ENCODE peak calls at places on chromosome 1, in ten cellular contexts. One of them, this sample, is unnamed.

GRCh38 chr1:7268983-7269382 is 483.7 kb downstream of the CAMTA1 start:
- DNase-seq in sigmoid colon: no peak
- DNase-seq in thoracic aorta: no peak
- DNase-seq in mesothelial cell of epicardium: no peak
- DNase-seq in transverse colon: no peak
- DNase-seq in neural progenitor cell: no peak
- DNase-seq in fibroblast of lung: no peak
- DNase-seq in AG09319: no peak
- DNase-seq in kidney epithelial cell: no peak
- DNase-seq in BJ: no peak
- DNase-seq in this sample: no peak

GRCh38 chr1:29986986-29987385 is 736.4 kb downstream of the MATN1 start:
- DNase-seq in sigmoid colon: no peak
- DNase-seq in thoracic aorta: no peak
- DNase-seq in mesothelial cell of epicardium: no peak
- DNase-seq in transverse colon: no peak
- DNase-seq in neural progenitor cell: no peak
- DNase-seq in fibroblast of lung: no peak
- DNase-seq in AG09319: no peak
- DNase-seq in kidney epithelial cell: no peak
- DNase-seq in BJ: no peak
- DNase-seq in this sample: no peak

GRCh38 chr1:54403377-54403776 is 2.8 kb downstream of the SSBP3 start:
- DNase-seq in sigmoid colon: no peak
- DNase-seq in thoracic aorta: no peak
- DNase-seq in mesothelial cell of epicardium: no peak
- DNase-seq in transverse colon: no peak
- DNase-seq in neural progenitor cell: no peak
- DNase-seq in fibroblast of lung: no peak
- DNase-seq in AG09319: no peak
- DNase-seq in kidney epithelial cell: no peak
- DNase-seq in BJ: no peak
- DNase-seq in this sample: no peak

GRCh38 chr1:7565099-7565750 is 205.9 kb upstream of the VAMP3 start:
- DNase-seq in sigmoid colon: no peak
- DNase-seq in thoracic aorta: no peak
- DNase-seq in mesothelial cell of epicardium: no peak
- DNase-seq in transverse colon: no peak
- DNase-seq in neural progenitor cell: no peak
- DNase-seq in fibroblast of lung: no peak
- DNase-seq in AG09319: no peak
- DNase-seq in kidney epithelial cell: no peak
- DNase-seq in BJ: no peak
- DNase-seq in this sample: no peak

GRCh38 chr1:225871374-225872074 is 10.7 kb downstream of the TMEM63A start:
- DNase-seq in sigmoid colon: no peak
- DNase-seq in thoracic aorta: no peak
- DNase-seq in mesothelial cell of epicardium: no peak
- DNase-seq in transverse colon: no peak
- DNase-seq in neural progenitor cell: no peak
- DNase-seq in fibroblast of lung: no peak
- DNase-seq in AG09319: no peak
- DNase-seq in kidney epithelial cell: no peak
- DNase-seq in BJ: no peak
- DNase-seq in this sample: no peak

GRCh38 chr1:243582321-243582720 is 267.7 kb downstream of the AKT3 start:
- DNase-seq in sigmoid colon: no peak
- DNase-seq in thoracic aorta: no peak
- DNase-seq in mesothelial cell of epicardium: no peak
- DNase-seq in transverse colon: no peak
- DNase-seq in neural progenitor cell: no peak
- DNase-seq in fibroblast of lung: peak; percentile 35
- DNase-seq in AG09319: no peak
- DNase-seq in kidney epithelial cell: no peak
- DNase-seq in BJ: peak; percentile 23
- DNase-seq in this sample: no peak

GRCh38 chr1:205973377-205974232 is 29.6 kb downstream of the RAB7B start:
- DNase-seq in sigmoid colon: peak; percentile 26
- DNase-seq in thoracic aorta: no peak
- DNase-seq in mesothelial cell of epicardium: no peak
- DNase-seq in transverse colon: no peak
- DNase-seq in neural progenitor cell: no peak
- DNase-seq in fibroblast of lung: no peak
- DNase-seq in AG09319: no peak
- DNase-seq in kidney epithelial cell: no peak
- DNase-seq in BJ: no peak
- DNase-seq in this sample: no peak

GRCh38 chr1:65948609-65949229 is 156.0 kb downstream of the PDE4B start:
- DNase-seq in sigmoid colon: no peak
- DNase-seq in thoracic aorta: no peak
- DNase-seq in mesothelial cell of epicardium: no peak
- DNase-seq in transverse colon: peak; percentile 14
- DNase-seq in neural progenitor cell: no peak
- DNase-seq in fibroblast of lung: peak; percentile 97
- DNase-seq in AG09319: peak; percentile 7
- DNase-seq in kidney epithelial cell: no peak
- DNase-seq in BJ: no peak
- DNase-seq in this sample: no peak

GRCh38 chr1:152777510-152778137 is 2.7 kb downstream of the LCE1F start:
- DNase-seq in sigmoid colon: no peak
- DNase-seq in thoracic aorta: no peak
- DNase-seq in mesothelial cell of epicardium: no peak
- DNase-seq in transverse colon: no peak
- DNase-seq in neural progenitor cell: no peak
- DNase-seq in fibroblast of lung: no peak
- DNase-seq in AG09319: no peak
- DNase-seq in kidney epithelial cell: no peak
- DNase-seq in BJ: no peak
- DNase-seq in this sample: no peak

GRCh38 chr1:213486488-213486887 is 435.4 kb downstream of the RPS6KC1 start:
- DNase-seq in sigmoid colon: no peak
- DNase-seq in thoracic aorta: no peak
- DNase-seq in mesothelial cell of epicardium: no peak
- DNase-seq in transverse colon: no peak
- DNase-seq in neural progenitor cell: no peak
- DNase-seq in fibroblast of lung: no peak
- DNase-seq in AG09319: no peak
- DNase-seq in kidney epithelial cell: no peak
- DNase-seq in BJ: no peak
- DNase-seq in this sample: no peak

GRCh38 chr1:237748192-237748591 is 142.5 kb downstream of the ZP4 start:
- DNase-seq in sigmoid colon: no peak
- DNase-seq in thoracic aorta: no peak
- DNase-seq in mesothelial cell of epicardium: no peak
- DNase-seq in transverse colon: no peak
- DNase-seq in neural progenitor cell: no peak
- DNase-seq in fibroblast of lung: peak; percentile 12
- DNase-seq in AG09319: no peak
- DNase-seq in kidney epithelial cell: no peak
- DNase-seq in BJ: no peak
- DNase-seq in this sample: no peak

GRCh38 chr1:168285419-168285790 is 4.7 kb downstream of the TBX19 start:
- DNase-seq in sigmoid colon: no peak
- DNase-seq in thoracic aorta: no peak
- DNase-seq in mesothelial cell of epicardium: no peak
- DNase-seq in transverse colon: no peak
- DNase-seq in neural progenitor cell: peak; percentile 8
- DNase-seq in fibroblast of lung: no peak
- DNase-seq in AG09319: no peak
- DNase-seq in kidney epithelial cell: peak; percentile 23
- DNase-seq in BJ: no peak
- DNase-seq in this sample: no peak

GRCh38 chr1:79100385-79100784 is 93.9 kb upstream of the ADGRL4 start:
- DNase-seq in sigmoid colon: no peak
- DNase-seq in thoracic aorta: no peak
- DNase-seq in mesothelial cell of epicardium: no peak
- DNase-seq in transverse colon: no peak
- DNase-seq in neural progenitor cell: no peak
- DNase-seq in fibroblast of lung: peak; percentile 79
- DNase-seq in AG09319: no peak
- DNase-seq in kidney epithelial cell: peak; percentile 79
- DNase-seq in BJ: no peak
- DNase-seq in this sample: no peak

GRCh38 chr1:168509875-168510594 is 33.8 kb downstream of the XCL2 start:
- DNase-seq in sigmoid colon: no peak
- DNase-seq in thoracic aorta: no peak
- DNase-seq in mesothelial cell of epicardium: no peak
- DNase-seq in transverse colon: no peak
- DNase-seq in neural progenitor cell: no peak
- DNase-seq in fibroblast of lung: no peak
- DNase-seq in AG09319: no peak
- DNase-seq in kidney epithelial cell: no peak
- DNase-seq in BJ: no peak
- DNase-seq in this sample: no peak

GRCh38 chr1:221998186-221998612 is 256.3 kb upstream of the DUSP10 start:
- DNase-seq in sigmoid colon: no peak
- DNase-seq in thoracic aorta: no peak
- DNase-seq in mesothelial cell of epicardium: no peak
- DNase-seq in transverse colon: no peak
- DNase-seq in neural progenitor cell: no peak
- DNase-seq in fibroblast of lung: peak; percentile 80
- DNase-seq in AG09319: no peak
- DNase-seq in kidney epithelial cell: no peak
- DNase-seq in BJ: no peak
- DNase-seq in this sample: no peak

GRCh38 chr1:156750191-156750931 is 1.1 kb downstream of the HDGF start:
- DNase-seq in sigmoid colon: no peak
- DNase-seq in thoracic aorta: no peak
- DNase-seq in mesothelial cell of epicardium: no peak
- DNase-seq in transverse colon: peak; percentile 74
- DNase-seq in neural progenitor cell: peak; percentile 17
- DNase-seq in fibroblast of lung: no peak
- DNase-seq in AG09319: no peak
- DNase-seq in kidney epithelial cell: no peak
- DNase-seq in BJ: no peak
- DNase-seq in this sample: peak; percentile 48

GRCh38 chr1:117842408-117843170 is 86.8 kb downstream of the GDAP2 start:
- DNase-seq in sigmoid colon: no peak
- DNase-seq in thoracic aorta: no peak
- DNase-seq in mesothelial cell of epicardium: no peak
- DNase-seq in transverse colon: no peak
- DNase-seq in neural progenitor cell: no peak
- DNase-seq in fibroblast of lung: no peak
- DNase-seq in AG09319: no peak
- DNase-seq in kidney epithelial cell: no peak
- DNase-seq in BJ: no peak
- DNase-seq in this sample: no peak
- TF ChIP-seq CTCF in sigmoid colon: no peak
- TF ChIP-seq CTCF in thoracic aorta: no peak
- TF ChIP-seq CTCF in mesothelial cell of epicardium: peak; percentile 17
- TF ChIP-seq CTCF in transverse colon: no peak
- TF ChIP-seq CTCF in neural progenitor cell: peak; percentile 21
- TF ChIP-seq CTCF in fibroblast of lung: no peak
- TF ChIP-seq CTCF in AG09319: no peak
- TF ChIP-seq CTCF in kidney epithelial cell: no peak
- TF ChIP-seq CTCF in BJ: no peak
- TF ChIP-seq CTCF in this sample: no peak

GRCh38 chr1:46248122-46248920 is 758 bp downstream of the RAD54L start:
- DNase-seq in sigmoid colon: peak; percentile 69
- DNase-seq in thoracic aorta: no peak
- DNase-seq in mesothelial cell of epicardium: no peak
- DNase-seq in transverse colon: peak; percentile 52
- DNase-seq in neural progenitor cell: peak; percentile 65
- DNase-seq in fibroblast of lung: no peak
- DNase-seq in AG09319: no peak
- DNase-seq in kidney epithelial cell: no peak
- DNase-seq in BJ: no peak
- DNase-seq in this sample: no peak
- TF ChIP-seq CTCF in sigmoid colon: no peak
- TF ChIP-seq CTCF in thoracic aorta: no peak
- TF ChIP-seq CTCF in mesothelial cell of epicardium: no peak
- TF ChIP-seq CTCF in transverse colon: no peak
- TF ChIP-seq CTCF in neural progenitor cell: peak; percentile 59
- TF ChIP-seq CTCF in fibroblast of lung: no peak
- TF ChIP-seq CTCF in AG09319: no peak
- TF ChIP-seq CTCF in kidney epithelial cell: no peak
- TF ChIP-seq CTCF in BJ: no peak
- TF ChIP-seq CTCF in this sample: no peak

GRCh38 chr1:172041689-172042088 is 200.4 kb downstream of the DNM3 start:
- DNase-seq in sigmoid colon: no peak
- DNase-seq in thoracic aorta: no peak
- DNase-seq in mesothelial cell of epicardium: no peak
- DNase-seq in transverse colon: no peak
- DNase-seq in neural progenitor cell: no peak
- DNase-seq in fibroblast of lung: peak; percentile 41
- DNase-seq in AG09319: peak; percentile 8
- DNase-seq in kidney epithelial cell: no peak
- DNase-seq in BJ: no peak
- DNase-seq in this sample: no peak
- TF ChIP-seq CTCF in sigmoid colon: peak; percentile 36
- TF ChIP-seq CTCF in thoracic aorta: peak; percentile 43
- TF ChIP-seq CTCF in mesothelial cell of epicardium: peak; percentile 20
- TF ChIP-seq CTCF in transverse colon: peak; percentile 39
- TF ChIP-seq CTCF in neural progenitor cell: peak; percentile 44
- TF ChIP-seq CTCF in fibroblast of lung: peak; percentile 39
- TF ChIP-seq CTCF in AG09319: peak; percentile 41
- TF ChIP-seq CTCF in kidney epithelial cell: peak; percentile 47
- TF ChIP-seq CTCF in BJ: peak; percentile 41
- TF ChIP-seq CTCF in this sample: no peak

GRCh38 chr1:190416239-190416638 is 61.4 kb downstream of the BRINP3 start:
- DNase-seq in sigmoid colon: no peak
- DNase-seq in thoracic aorta: no peak
- DNase-seq in mesothelial cell of epicardium: no peak
- DNase-seq in transverse colon: no peak
- DNase-seq in neural progenitor cell: no peak
- DNase-seq in fibroblast of lung: no peak
- DNase-seq in AG09319: no peak
- DNase-seq in kidney epithelial cell: no peak
- DNase-seq in BJ: no peak
- DNase-seq in this sample: no peak
- TF ChIP-seq CTCF in sigmoid colon: no peak
- TF ChIP-seq CTCF in thoracic aorta: no peak
- TF ChIP-seq CTCF in mesothelial cell of epicardium: no peak
- TF ChIP-seq CTCF in transverse colon: no peak
- TF ChIP-seq CTCF in neural progenitor cell: peak; percentile 6
- TF ChIP-seq CTCF in fibroblast of lung: peak; percentile 15
- TF ChIP-seq CTCF in AG09319: no peak
- TF ChIP-seq CTCF in kidney epithelial cell: no peak
- TF ChIP-seq CTCF in BJ: no peak
- TF ChIP-seq CTCF in this sample: no peak